ENCODE peak calls at places on chromosomes 7 and 10, in ten cellular contexts. L is T47D, E is mucosa of gallbladder, H is body of pancreas, G is OCI-M1, M is osteocyte, S is T-helper 1 cell, B is neural progenitor cell, F is glutamatergic neuron, P is anterior cingulate cortex. W is an unnamed sample.

GRCh38 chr7:116522247-116522646 is 2.6 kb upstream of the CAV1 start:
- DNase-seq in L (no peak), E (no peak), H (no peak), G (no peak), M (no peak), S (no peak), B (no peak), F (no peak), P (no peak), W (peak)

GRCh38 chr7:121032645-121033460 is 44.3 kb downstream of the CPED1 start:
- DNase-seq in L (no peak), E (no peak), H (no peak), G (no peak), M (no peak), S (no peak), B (no peak), F (no peak), P (no peak), W (peak)

GRCh38 chr7:84841809-84842208 is 345.0 kb downstream of the SEMA3D start:
- DNase-seq in L (no peak), E (no peak), H (no peak), G (no peak), M (no peak), S (no peak), B (no peak), F (no peak), P (no peak), W (no peak)

GRCh38 chr7:31811650-31812461 is 124.8 kb downstream of the PPP1R17 start:
- DNase-seq in L (no peak), E (no peak), H (no peak), G (no peak), M (no peak), S (no peak), B (no peak), F (no peak), P (no peak), W (no peak)

GRCh38 chr10:117790177-117790576 is 247.6 kb downstream of the EMX2 start:
- DNase-seq in L (no peak), E (no peak), H (no peak), G (no peak), M (no peak), S (no peak), B (no peak), F (no peak), P (no peak), W (no peak)

GRCh38 chr10:49598164-49598856 is 11.8 kb upstream of the SLC18A3 start:
- DNase-seq in L (no peak), E (no peak), H (no peak), G (no peak), M (peak), S (no peak), B (no peak), F (no peak), P (no peak), W (no peak)

GRCh38 chr7:27182861-27183681 is 2.0 kb downstream of the HOXA11 start:
- DNase-seq in L (no peak), E (no peak), H (peak), G (no peak), M (no peak), S (no peak), B (peak), F (peak), P (no peak), W (no peak)

GRCh38 chr7:44215531-44215930 is 14.8 kb downstream of the YKT6 start:
- DNase-seq in L (no peak), E (no peak), H (no peak), G (no peak), M (no peak), S (peak), B (no peak), F (no peak), P (no peak), W (no peak)

GRCh38 chr10:84510121-84510520 is 181.7 kb downstream of the CCSER2 start:
- DNase-seq in L (no peak), E (no peak), H (no peak), G (no peak), M (no peak), S (no peak), B (peak), F (no peak), P (no peak), W (no peak)

GRCh38 chr10:63515002-63515763 is 6.0 kb upstream of the REEP3 start:
- DNase-seq in L (no peak), E (no peak), H (no peak), G (peak), M (no peak), S (no peak), B (peak), F (no peak), P (no peak), W (peak)

GRCh38 chr10:70404906-70405824 is 1.2 kb downstream of the EIF4EBP2 start:
- DNase-seq in L (peak), E (peak), H (peak), G (peak), M (no peak), S (no peak), B (peak), F (no peak), P (peak), W (peak)

GRCh38 chr10:72133517-72133916 is 45.2 kb upstream of the SPOCK2 start:
- DNase-seq in L (no peak), E (no peak), H (no peak), G (peak), M (no peak), S (no peak), B (no peak), F (no peak), P (no peak), W (peak)

GRCh38 chr7:31315758-31316157 is 24.8 kb downstream of the NEUROD6 start:
- DNase-seq in L (no peak), E (no peak), H (no peak), G (no peak), M (no peak), S (no peak), B (no peak), F (no peak), P (no peak), W (no peak)

GRCh38 chr7:102291056-102291915 is 4.6 kb downstream of the SH2B2 start:
- DNase-seq in L (no peak), E (no peak), H (no peak), G (no peak), M (no peak), S (no peak), B (no peak), F (no peak), P (no peak), W (no peak)

GRCh38 chr10:97119058-97119832 is 66.5 kb downstream of the SLIT1 start:
- DNase-seq in L (no peak), E (no peak), H (no peak), G (no peak), M (no peak), S (no peak), B (no peak), F (peak), P (no peak), W (no peak)

GRCh38 chr10:72783290-72783689 is 91.3 kb downstream of the MCU start:
- DNase-seq in L (no peak), E (no peak), H (no peak), G (no peak), M (no peak), S (no peak), B (no peak), F (no peak), P (no peak), W (no peak)

GRCh38 chr10:75426880-75427279 is 4.5 kb upstream of the LRMDA start:
- DNase-seq in L (no peak), E (no peak), H (no peak), G (no peak), M (no peak), S (no peak), B (no peak), F (no peak), P (no peak), W (no peak)

GRCh38 chr7:66227808-66228207 is 22.7 kb downstream of the TPST1 start:
- DNase-seq in L (no peak), E (no peak), H (no peak), G (no peak), M (no peak), S (no peak), B (no peak), F (no peak), P (no peak), W (no peak)

GRCh38 chr10:1551636-1552338 is 185.5 kb downstream of the ADARB2 start:
- DNase-seq in L (no peak), E (no peak), H (no peak), G (no peak), M (no peak), S (no peak), B (peak), F (peak), P (no peak), W (no peak)

GRCh38 chr10:76732306-76732705 is 905.3 kb downstream of the KCNMA1 start:
- DNase-seq in L (no peak), E (no peak), H (no peak), G (no peak), M (no peak), S (no peak), B (no peak), F (no peak), P (peak), W (no peak)

GRCh38 chr10:108783897-108784296 is 1139.4 kb downstream of the XPNPEP1 start:
- DNase-seq in L (peak), E (no peak), H (no peak), G (peak), M (no peak), S (no peak), B (peak), F (peak), P (no peak), W (peak)

GRCh38 chr7:6165521-6166325 is 106.7 kb downstream of the CYTH3 start:
- DNase-seq in L (no peak), E (no peak), H (no peak), G (no peak), M (no peak), S (no peak), B (no peak), F (no peak), P (no peak), W (no peak)

GRCh38 chr7:13988765-13989137 is 715 bp downstream of the ETV1 start:
- DNase-seq in L (no peak), E (peak), H (no peak), G (peak), M (no peak), S (no peak), B (peak), F (peak), P (peak), W (peak)

GRCh38 chr7:43954524-43955228 is 28.4 kb downstream of the UBE2D4 start:
- DNase-seq in L (peak), E (no peak), H (peak), G (peak), M (no peak), S (no peak), B (peak), F (peak), P (peak), W (peak)

GRCh38 chr7:73978681-73979563 is 49.1 kb upstream of the ELN start:
- DNase-seq in L (peak), E (peak), H (peak), G (peak), M (no peak), S (no peak), B (peak), F (peak), P (no peak), W (peak)

GRCh38 chr7:130683026-130683425 is 3.3 kb downstream of the TSGA13 start:
- DNase-seq in L (no peak), E (no peak), H (no peak), G (no peak), M (no peak), S (no peak), B (no peak), F (no peak), P (no peak), W (no peak)